ENCODE peak calls at places on chromosomes 4 and X, in eight cellular contexts. One of them, this sample, is unnamed.

GRCh38 chr4:83054928-83055327 is 19.9 kb downstream of the COPS4 start:
- DNase-seq in fibroblast of lung: peak; percentile 13
- DNase-seq in left ventricle myocardium inferior: no peak
- DNase-seq in neural progenitor cell: no peak
- DNase-seq in aorta: no peak
- DNase-seq in uterus: no peak
- DNase-seq in DND-41: no peak
- DNase-seq in psoas muscle: no peak
- DNase-seq in this sample: no peak

GRCh38 chr4:138115053-138115452 is 127.1 kb downstream of the SLC7A11 start:
- DNase-seq in neural progenitor cell: no peak
- DNase-seq in aorta: no peak
- DNase-seq in fibroblast of lung: no peak
- DNase-seq in left ventricle myocardium inferior: no peak
- DNase-seq in psoas muscle: no peak
- DNase-seq in uterus: no peak
- DNase-seq in DND-41: no peak
- DNase-seq in this sample: no peak

GRCh38 chr4:78592104-78592783 is 40.7 kb downstream of the ANXA3 start:
- DNase-seq in uterus: no peak
- DNase-seq in neural progenitor cell: peak; percentile 19
- DNase-seq in DND-41: peak; percentile 45
- DNase-seq in psoas muscle: no peak
- DNase-seq in aorta: no peak
- DNase-seq in fibroblast of lung: no peak
- DNase-seq in left ventricle myocardium inferior: no peak
- DNase-seq in this sample: no peak

GRCh38 chrX:53237056-53237455 is 12.0 kb upstream of the KDM5C start:
- DNase-seq in uterus: no peak
- DNase-seq in neural progenitor cell: no peak
- DNase-seq in DND-41: no peak
- DNase-seq in psoas muscle: no peak
- DNase-seq in left ventricle myocardium inferior: no peak
- DNase-seq in fibroblast of lung: no peak
- DNase-seq in aorta: no peak
- DNase-seq in this sample: no peak

GRCh38 chrX:9670136-9670905 is 95.3 kb downstream of the GPR143 start:
- DNase-seq in uterus: no peak
- DNase-seq in aorta: no peak
- DNase-seq in left ventricle myocardium inferior: no peak
- DNase-seq in fibroblast of lung: peak; percentile 76
- DNase-seq in psoas muscle: no peak
- DNase-seq in DND-41: no peak
- DNase-seq in neural progenitor cell: no peak
- DNase-seq in this sample: no peak

GRCh38 chr4:85489273-85489672 is 14.3 kb downstream of the ARHGAP24 start:
- DNase-seq in neural progenitor cell: peak; percentile 16
- DNase-seq in DND-41: no peak
- DNase-seq in psoas muscle: no peak
- DNase-seq in aorta: no peak
- DNase-seq in fibroblast of lung: peak; percentile 53
- DNase-seq in left ventricle myocardium inferior: no peak
- DNase-seq in uterus: no peak
- DNase-seq in this sample: no peak

GRCh38 chr4:76751612-76752343 is 146.2 kb downstream of the SOWAHB start:
- DNase-seq in aorta: no peak
- DNase-seq in left ventricle myocardium inferior: no peak
- DNase-seq in uterus: no peak
- DNase-seq in fibroblast of lung: no peak
- DNase-seq in DND-41: no peak
- DNase-seq in psoas muscle: no peak
- DNase-seq in neural progenitor cell: no peak
- DNase-seq in this sample: no peak

GRCh38 chr4:152462715-152463114 is 73.2 kb downstream of the FBXW7 start:
- DNase-seq in psoas muscle: no peak
- DNase-seq in fibroblast of lung: peak; percentile 61
- DNase-seq in uterus: no peak
- DNase-seq in aorta: no peak
- DNase-seq in neural progenitor cell: no peak
- DNase-seq in left ventricle myocardium inferior: no peak
- DNase-seq in DND-41: no peak
- DNase-seq in this sample: no peak

GRCh38 chrX:93419642-93420041 is 253.7 kb downstream of the NAP1L3 start:
- DNase-seq in aorta: no peak
- DNase-seq in neural progenitor cell: no peak
- DNase-seq in fibroblast of lung: no peak
- DNase-seq in DND-41: no peak
- DNase-seq in uterus: no peak
- DNase-seq in psoas muscle: no peak
- DNase-seq in left ventricle myocardium inferior: no peak
- DNase-seq in this sample: no peak

GRCh38 chrX:69280956-69281355 is 115.7 kb upstream of the PJA1 start:
- DNase-seq in fibroblast of lung: no peak
- DNase-seq in psoas muscle: no peak
- DNase-seq in aorta: no peak
- DNase-seq in left ventricle myocardium inferior: no peak
- DNase-seq in neural progenitor cell: no peak
- DNase-seq in uterus: no peak
- DNase-seq in DND-41: no peak
- DNase-seq in this sample: no peak

GRCh38 chr4:34258176-34258575 is 1986.1 kb downstream of the ARAP2 start:
- DNase-seq in DND-41: no peak
- DNase-seq in aorta: no peak
- DNase-seq in neural progenitor cell: no peak
- DNase-seq in left ventricle myocardium inferior: no peak
- DNase-seq in psoas muscle: no peak
- DNase-seq in fibroblast of lung: peak; percentile 1
- DNase-seq in uterus: no peak
- DNase-seq in this sample: no peak

GRCh38 chr4:130563185-130563890 is 1467.4 kb downstream of the C4orf33 start:
- DNase-seq in fibroblast of lung: peak; percentile 66
- DNase-seq in left ventricle myocardium inferior: peak; percentile 20
- DNase-seq in uterus: peak; percentile 21
- DNase-seq in aorta: peak; percentile 58
- DNase-seq in DND-41: no peak
- DNase-seq in neural progenitor cell: peak; percentile 82
- DNase-seq in psoas muscle: peak; percentile 53
- DNase-seq in this sample: peak; percentile 20

GRCh38 chr4:149980941-149981340 is 97.3 kb upstream of the DCLK2 start:
- DNase-seq in left ventricle myocardium inferior: peak; percentile 24
- DNase-seq in uterus: peak; percentile 44
- DNase-seq in psoas muscle: peak; percentile 52
- DNase-seq in neural progenitor cell: peak; percentile 55
- DNase-seq in DND-41: peak; percentile 46
- DNase-seq in aorta: peak; percentile 52
- DNase-seq in fibroblast of lung: peak; percentile 46
- DNase-seq in this sample: peak; percentile 61

GRCh38 chr4:125703443-125703842 is 388.7 kb downstream of the FAT4 start:
- DNase-seq in psoas muscle: no peak
- DNase-seq in DND-41: no peak
- DNase-seq in aorta: no peak
- DNase-seq in fibroblast of lung: peak; percentile 60
- DNase-seq in left ventricle myocardium inferior: no peak
- DNase-seq in uterus: no peak
- DNase-seq in neural progenitor cell: no peak
- DNase-seq in this sample: no peak

GRCh38 chrX:95058815-95059214 is 1384.8 kb downstream of the FAM133A start:
- DNase-seq in left ventricle myocardium inferior: no peak
- DNase-seq in psoas muscle: no peak
- DNase-seq in uterus: no peak
- DNase-seq in neural progenitor cell: no peak
- DNase-seq in fibroblast of lung: peak; percentile 89
- DNase-seq in aorta: no peak
- DNase-seq in DND-41: no peak
- DNase-seq in this sample: no peak

GRCh38 chr4:168736831-168737230 is 240.0 kb downstream of the PALLD start:
- DNase-seq in aorta: no peak
- DNase-seq in neural progenitor cell: no peak
- DNase-seq in DND-41: no peak
- DNase-seq in psoas muscle: no peak
- DNase-seq in uterus: no peak
- DNase-seq in fibroblast of lung: no peak
- DNase-seq in left ventricle myocardium inferior: no peak
- DNase-seq in this sample: no peak

GRCh38 chr4:173038192-173038896 is 130.3 kb upstream of the GALNT7 start:
- DNase-seq in uterus: no peak
- DNase-seq in psoas muscle: no peak
- DNase-seq in fibroblast of lung: no peak
- DNase-seq in aorta: no peak
- DNase-seq in left ventricle myocardium inferior: no peak
- DNase-seq in neural progenitor cell: peak; percentile 33
- DNase-seq in DND-41: no peak
- DNase-seq in this sample: no peak

GRCh38 chrX:46184749-46185148 is 360.5 kb downstream of the ZNF674 start:
- DNase-seq in left ventricle myocardium inferior: no peak
- DNase-seq in neural progenitor cell: no peak
- DNase-seq in DND-41: no peak
- DNase-seq in aorta: no peak
- DNase-seq in uterus: no peak
- DNase-seq in fibroblast of lung: peak; percentile 54
- DNase-seq in psoas muscle: no peak
- DNase-seq in this sample: no peak

GRCh38 chr4:148522995-148523394 is 80.8 kb upstream of the NR3C2 start:
- DNase-seq in fibroblast of lung: no peak
- DNase-seq in DND-41: no peak
- DNase-seq in psoas muscle: no peak
- DNase-seq in left ventricle myocardium inferior: no peak
- DNase-seq in neural progenitor cell: no peak
- DNase-seq in uterus: no peak
- DNase-seq in aorta: no peak
- DNase-seq in this sample: no peak
- H3K27ac ChIP-seq in fibroblast of lung: no peak overlapping the region
- H3K27ac ChIP-seq in DND-41: no peak overlapping the region
- H3K27ac ChIP-seq in psoas muscle: no peak overlapping the region
- H3K27ac ChIP-seq in left ventricle myocardium inferior: no peak overlapping the region
- H3K27ac ChIP-seq in neural progenitor cell: no peak overlapping the region
- H3K27ac ChIP-seq in uterus: no peak overlapping the region
- H3K27ac ChIP-seq in aorta: no peak overlapping the region
- H3K27ac ChIP-seq in this sample: no peak overlapping the region

DNA sequence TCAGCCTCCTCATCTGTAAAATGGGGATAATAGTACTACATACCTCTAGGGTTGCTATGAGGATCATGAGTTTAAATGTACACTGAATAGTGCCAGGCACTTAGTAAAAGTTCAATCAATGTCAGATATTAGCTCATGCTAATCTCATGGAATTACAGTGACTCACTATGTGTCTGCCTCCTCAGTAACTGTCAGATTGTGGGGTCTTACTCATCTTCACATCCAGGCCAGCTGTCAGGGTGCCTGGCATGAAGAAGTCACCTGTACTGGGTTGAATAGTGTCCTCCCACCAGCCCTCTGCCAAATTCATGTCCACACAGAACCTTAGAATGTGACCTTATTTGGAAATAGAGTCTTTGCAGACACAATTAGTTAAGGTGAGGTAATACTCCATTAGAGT is 54.3 kb upstream of the STIM2 start:
- DNase-seq in DND-41: no peak
- DNase-seq in aorta: no peak
- DNase-seq in neural progenitor cell: no peak
- DNase-seq in uterus: no peak
- DNase-seq in psoas muscle: no peak
- DNase-seq in fibroblast of lung: peak; percentile 43
- DNase-seq in left ventricle myocardium inferior: no peak
- DNase-seq in this sample: no peak
- H3K4me1 ChIP-seq in DND-41: no peaks in the 10 kb centered on the region
- H3K4me1 ChIP-seq in aorta: no peaks in the 10 kb centered on the region
- H3K4me1 ChIP-seq in neural progenitor cell: peaks cover 11% of the 10 kb centered on the region
- H3K4me1 ChIP-seq in uterus: no peaks in the 10 kb centered on the region
- H3K4me1 ChIP-seq in psoas muscle: peaks cover 13% of the 10 kb centered on the region
- H3K4me1 ChIP-seq in fibroblast of lung: no peaks in the 10 kb centered on the region
- H3K4me1 ChIP-seq in left ventricle myocardium inferior: peaks cover under 1% of the 10 kb centered on the region
- H3K4me1 ChIP-seq in this sample: peaks cover 10% of the 10 kb centered on the region

GRCh38 chrX:78330540-78330939 is 3.1 kb upstream of the CYSLTR1 start:
- DNase-seq in uterus: no peak
- DNase-seq in DND-41: no peak
- DNase-seq in fibroblast of lung: no peak
- DNase-seq in psoas muscle: no peak
- DNase-seq in aorta: no peak
- DNase-seq in left ventricle myocardium inferior: no peak
- DNase-seq in neural progenitor cell: no peak
- DNase-seq in this sample: no peak
- H3K27ac ChIP-seq in uterus: no peak overlapping the region
- H3K27ac ChIP-seq in DND-41: no peak overlapping the region
- H3K27ac ChIP-seq in fibroblast of lung: no peak overlapping the region
- H3K27ac ChIP-seq in psoas muscle: no peak overlapping the region
- H3K27ac ChIP-seq in aorta: no peak overlapping the region
- H3K27ac ChIP-seq in left ventricle myocardium inferior: no peak overlapping the region
- H3K27ac ChIP-seq in neural progenitor cell: no peak overlapping the region
- H3K27ac ChIP-seq in this sample: no peak overlapping the region

GRCh38 chr4:2787230-2788100 is 5.4 kb upstream of the SH3BP2 start:
- DNase-seq in left ventricle myocardium inferior: no peak
- DNase-seq in psoas muscle: peak; percentile 63
- DNase-seq in fibroblast of lung: no peak
- DNase-seq in uterus: no peak
- DNase-seq in DND-41: no peak
- DNase-seq in neural progenitor cell: no peak
- DNase-seq in aorta: peak; percentile 73
- DNase-seq in this sample: peak; percentile 54

GRCh38 chr4:2789801-2790582 is 2.9 kb upstream of the SH3BP2 start:
- DNase-seq in psoas muscle: peak; percentile 53
- DNase-seq in DND-41: no peak
- DNase-seq in aorta: no peak
- DNase-seq in fibroblast of lung: no peak
- DNase-seq in left ventricle myocardium inferior: no peak
- DNase-seq in uterus: no peak
- DNase-seq in neural progenitor cell: no peak
- DNase-seq in this sample: no peak

GRCh38 chr4:2788101-2788500 is 4.8 kb upstream of the SH3BP2 start:
- DNase-seq in aorta: no peak
- DNase-seq in neural progenitor cell: no peak
- DNase-seq in fibroblast of lung: no peak
- DNase-seq in left ventricle myocardium inferior: no peak
- DNase-seq in DND-41: no peak
- DNase-seq in psoas muscle: no peak
- DNase-seq in uterus: no peak
- DNase-seq in this sample: no peak

GRCh38 chr4:2789351-2789750 is 3.5 kb upstream of the SH3BP2 start:
- DNase-seq in aorta: no peak
- DNase-seq in DND-41: no peak
- DNase-seq in neural progenitor cell: no peak
- DNase-seq in psoas muscle: no peak
- DNase-seq in left ventricle myocardium inferior: no peak
- DNase-seq in uterus: no peak
- DNase-seq in fibroblast of lung: no peak
- DNase-seq in this sample: no peak

DNA sequence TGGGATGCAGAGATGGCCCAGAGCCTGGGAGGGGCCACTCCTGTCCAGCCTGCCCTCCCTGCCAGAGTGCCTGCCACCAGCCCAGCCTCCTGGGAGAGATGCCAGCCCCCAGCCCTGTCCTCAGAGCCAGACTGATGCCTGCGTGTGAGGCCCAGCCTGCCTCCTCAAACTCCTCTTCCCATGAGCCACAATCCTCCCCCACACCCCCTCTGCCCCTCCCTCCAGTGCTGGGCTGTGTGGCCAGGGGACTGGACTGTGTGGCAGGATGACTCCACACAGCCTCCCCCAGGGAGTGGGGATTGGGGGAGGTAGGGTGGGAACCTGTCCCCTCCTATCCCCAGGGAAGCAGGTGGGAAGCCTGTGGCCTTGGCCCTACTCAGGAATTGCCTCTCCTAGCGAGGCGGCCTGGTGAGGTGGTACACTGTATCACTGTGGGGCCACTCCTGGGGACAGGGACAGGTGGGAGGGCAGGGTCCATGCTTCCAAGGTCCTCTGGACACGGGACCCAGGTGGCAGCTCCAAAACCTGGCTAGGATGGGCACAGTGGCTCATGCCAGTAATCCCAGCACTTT is 4.3 kb upstream of the SH3BP2 start:
- DNase-seq in uterus: no peak
- DNase-seq in DND-41: no peak
- DNase-seq in fibroblast of lung: no peak
- DNase-seq in left ventricle myocardium inferior: peak; percentile 82
- DNase-seq in aorta: peak; percentile 67
- DNase-seq in neural progenitor cell: no peak
- DNase-seq in psoas muscle: peak; percentile 77
- DNase-seq in this sample: peak; percentile 82
- H3K4me1 ChIP-seq in uterus: no peaks in the 10 kb centered on the region
- H3K4me1 ChIP-seq in DND-41: peaks cover 5% of the 10 kb centered on the region
- H3K4me1 ChIP-seq in fibroblast of lung: peaks cover 3% of the 10 kb centered on the region
- H3K4me1 ChIP-seq in left ventricle myocardium inferior: peaks cover 62% of the 10 kb centered on the region
- H3K4me1 ChIP-seq in aorta: no peaks in the 10 kb centered on the region
- H3K4me1 ChIP-seq in neural progenitor cell: no peaks in the 10 kb centered on the region
- H3K4me1 ChIP-seq in psoas muscle: peaks cover 21% of the 10 kb centered on the region
- H3K4me1 ChIP-seq in this sample: peaks cover 37% of the 10 kb centered on the region

This sample was measured in heart right ventricle.